ENCODE peak calls at places on chromosomes 5 and 9, in seven cellular contexts. T is fibroblast of lung, Y is small intestine, X is HCT116, J is aorta, E is SJCRH30, G is cardiac muscle cell. V is an unnamed sample.

GRCh38 chr9:136026266-136026942 is 65.2 kb upstream of the UBAC1 start:
- DNase-seq in T (no peak), Y (no peak), X (no peak), J (no peak), E (no peak), G (no peak), V (no peak)

GRCh38 chr5:60649288-60649917 is 50.6 kb downstream of the DEPDC1B start:
- DNase-seq in T (peak; percentile 25), Y (peak; percentile 55), X (peak; percentile 33), J (no peak), E (peak; percentile 60), G (peak; percentile 54), V (peak; percentile 10)

GRCh38 chr9:35729101-35729500 is 2.9 kb downstream of the TLN1 start:
- DNase-seq in T (no peak), Y (no peak), X (no peak), J (no peak), E (no peak), G (no peak), V (no peak)

GRCh38 chr9:93205045-93205768 is 21.3 kb downstream of the WNK2 start:
- DNase-seq in T (peak; percentile 21), Y (peak; percentile 44), X (no peak), J (peak; percentile 90), E (peak; percentile 24), G (peak; percentile 62), V (no peak)

GRCh38 chr5:160352308-160352707 is 18.1 kb downstream of the C1QTNF2 start:
- DNase-seq in T (no peak), Y (no peak), X (no peak), J (no peak), E (no peak), G (no peak), V (no peak)

GRCh38 chr9:126293522-126293889 is 33.1 kb upstream of the MVB12B start:
- DNase-seq in T (no peak), Y (no peak), X (no peak), J (no peak), E (peak; percentile 32), G (no peak), V (no peak)

GRCh38 chr9:88179080-88179521 is 40.8 kb upstream of the SPATA31C2 start:
- DNase-seq in T (no peak), Y (peak; percentile 23), X (no peak), J (no peak), E (no peak), G (no peak), V (peak; percentile 14)

GRCh38 chr9:19156026-19156474 is 28.8 kb upstream of the PLIN2 start:
- DNase-seq in T (no peak), Y (no peak), X (no peak), J (no peak), E (no peak), G (no peak), V (no peak)

GRCh38 chr9:101455656-101456235 is 20.2 kb upstream of the ALDOB start:
- DNase-seq in T (peak; percentile 54), Y (no peak), X (no peak), J (no peak), E (no peak), G (peak; percentile 38), V (no peak)

GRCh38 chr5:142894749-142895148 is 124.6 kb downstream of the ARHGAP26 start:
- DNase-seq in T (peak; percentile 80), Y (peak; percentile 67), X (no peak), J (no peak), E (no peak), G (peak; percentile 60), V (no peak)

GRCh38 chr5:44727100-44727499 is 81.6 kb upstream of the MRPS30 start:
- DNase-seq in T (no peak), Y (no peak), X (no peak), J (no peak), E (no peak), G (no peak), V (no peak)

GRCh38 chr5:76269259-76269958 is 133.7 kb upstream of the IQGAP2 start:
- DNase-seq in T (peak; percentile 10), Y (no peak), X (no peak), J (no peak), E (no peak), G (no peak), V (no peak)

GRCh38 chr5:142544946-142545652 is 140.8 kb downstream of the FGF1 start:
- DNase-seq in T (peak; percentile 62), Y (no peak), X (no peak), J (no peak), E (no peak), G (peak; percentile 31), V (no peak)

GRCh38 chr5:173574983-173575382 is 41.5 kb downstream of the BOD1 start:
- DNase-seq in T (no peak), Y (no peak), X (no peak), J (no peak), E (no peak), G (no peak), V (no peak)

GRCh38 chr5:80010754-80011392 is 19.8 kb upstream of the MTX3 start:
- DNase-seq in T (no peak), Y (no peak), X (no peak), J (no peak), E (no peak), G (no peak), V (no peak)

GRCh38 chr9:35658894-35659220 is 765 bp downstream of the CCDC107 start:
- DNase-seq in T (peak; percentile 70), Y (peak; percentile 43), X (peak; percentile 24), J (no peak), E (peak; percentile 45), G (peak; percentile 44), V (no peak)

GRCh38 chr5:137757634-137758033 is 3.5 kb upstream of the HNRNPA0 start:
- DNase-seq in T (no peak), Y (no peak), X (no peak), J (no peak), E (no peak), G (no peak), V (no peak)

GRCh38 chr9:113164536-113165300 is 13.9 kb downstream of the SLC31A2 start:
- DNase-seq in T (peak; percentile 62), Y (no peak), X (no peak), J (no peak), E (no peak), G (peak; percentile 77), V (no peak)

GRCh38 chr5:5755888-5756287 is 333.4 kb downstream of the ICE1 start:
- DNase-seq in T (no peak), Y (no peak), X (no peak), J (no peak), E (no peak), G (no peak), V (no peak)

DNA sequence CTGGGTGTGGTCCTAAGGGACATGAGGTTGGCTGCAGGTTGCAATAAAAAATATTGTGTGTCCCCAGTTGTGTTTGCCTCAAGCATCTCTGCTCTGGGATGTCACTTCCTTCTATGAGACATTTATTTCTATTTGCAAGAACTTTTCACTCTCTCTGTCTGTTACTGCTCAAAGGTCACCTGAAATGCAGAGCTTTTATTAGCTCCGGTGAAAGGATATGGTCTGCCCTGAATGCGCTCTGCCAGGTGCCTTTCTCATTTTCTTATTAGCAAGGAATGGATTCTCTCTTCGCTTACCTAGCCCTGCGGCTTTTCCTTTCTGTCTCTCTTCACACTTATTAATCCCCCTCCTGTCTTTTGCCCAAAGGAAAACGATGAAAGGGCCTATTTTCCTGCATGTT is 526.1 kb downstream of the TMEM38B start:
- DNase-seq in T (no peak), Y (no peak), X (no peak), J (no peak), E (no peak), G (no peak), V (no peak)
- H3K27me3 ChIP-seq in T (no peaks in the 10 kb centered on the region), Y (no peaks in the 10 kb centered on the region), X (no peaks in the 10 kb centered on the region), J (no peaks in the 10 kb centered on the region), E (no peaks in the 10 kb centered on the region), G (no peaks in the 10 kb centered on the region), V (no peaks in the 10 kb centered on the region)

DNA sequence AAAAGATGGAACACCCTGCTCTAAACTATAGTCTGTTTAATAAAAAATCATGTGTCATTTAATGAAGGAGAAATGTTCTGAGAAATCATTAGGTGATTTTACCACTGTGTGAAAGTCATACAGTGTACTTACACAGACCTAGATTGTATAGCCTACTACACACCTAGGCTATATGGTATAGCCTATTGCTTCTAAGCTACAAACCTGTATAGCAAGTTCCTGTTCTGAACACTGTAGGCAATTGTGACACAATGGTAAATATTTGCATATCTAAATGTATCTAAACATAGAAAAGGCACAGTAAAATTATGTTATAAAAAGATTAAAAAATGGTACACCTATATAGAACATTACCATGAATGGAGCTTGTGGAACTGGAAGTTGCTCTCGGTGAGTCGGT is 40.6 kb downstream of the EFNA5 start:
- DNase-seq in T (no peak), Y (no peak), X (no peak), J (no peak), E (no peak), G (no peak), V (no peak)
- H3K4me3 ChIP-seq in T (no peak overlapping the region), Y (no peak overlapping the region), X (no peak overlapping the region), J (no peak overlapping the region), E (no peak overlapping the region), G (no peak overlapping the region), V (no peak overlapping the region)

GRCh38 chr5:154648706-154649105 is 106.5 kb upstream of the LARP1 start:
- DNase-seq in T (no peak), Y (peak; percentile 94), X (no peak), J (no peak), E (no peak), G (peak; percentile 41), V (no peak)
- H3K27ac ChIP-seq in T (no peak overlapping the region), Y (peak overlapping the region; percentile 90), X (no peak overlapping the region), J (no peak overlapping the region), E (no peak overlapping the region), G (no peak overlapping the region), V (no peak overlapping the region)

GRCh38 chr5:145990077-145990653 is 53.8 kb downstream of the SH3RF2 start:
- DNase-seq in T (no peak), Y (peak; percentile 82), X (no peak), J (no peak), E (no peak), G (no peak), V (no peak)
- H3K27me3 ChIP-seq in T (no peaks in the 10 kb centered on the region), Y (no peaks in the 10 kb centered on the region), X (no peaks in the 10 kb centered on the region), J (no peaks in the 10 kb centered on the region), E (no peaks in the 10 kb centered on the region), G (no peaks in the 10 kb centered on the region), V (no peaks in the 10 kb centered on the region)

GRCh38 chr5:11385251-11385900 is 518.9 kb downstream of the CTNND2 start:
- DNase-seq in T (no peak), Y (no peak), X (no peak), J (no peak), E (no peak), G (no peak), V (no peak)
- H3K4me3 ChIP-seq in T (no peak overlapping the region), Y (no peak overlapping the region), X (no peak overlapping the region), J (no peak overlapping the region), E (no peak overlapping the region), G (peak overlapping the region; percentile 34), V (no peak overlapping the region)

V was measured in CD4-positive, alpha-beta memory T cell.